ENCODE peak calls at places on chromosomes 16 and 17, in five cellular contexts. B is breast epithelium, A is PC-9, K is endodermal cell, E is uterus. F is an unnamed sample.

GRCh38 chr16:1713933-1714332 is 7.9 kb downstream of the MAPK8IP3 start:
- DNase-seq in K (peak; percentile 73), A (no peak), E (no peak), B (no peak), F (no peak)

GRCh38 chr16:24734382-24734781 is 4.9 kb downstream of the TNRC6A start:
- DNase-seq in K (no peak), E (no peak), A (no peak), B (no peak), F (no peak)

GRCh38 chr17:68391561-68392268 is 65.6 kb downstream of the WIPI1 start:
- DNase-seq in K (peak; percentile 34), A (no peak), B (no peak), E (no peak), F (no peak)

GRCh38 chr16:49531425-49531824 is 157.8 kb downstream of the C16orf78 start:
- DNase-seq in E (no peak), A (no peak), K (no peak), B (no peak), F (no peak)

GRCh38 chr17:79920751-79921410 is 81.6 kb upstream of the CBX4 start:
- DNase-seq in K (no peak), A (no peak), B (no peak), E (no peak), F (no peak)

GRCh38 chr17:81238490-81238814 is 403 bp downstream of the TEPSIN start:
- DNase-seq in E (no peak), K (no peak), B (no peak), A (no peak), F (no peak)

GRCh38 chr17:10171581-10171981 is 26.8 kb downstream of the GAS7 start:
- DNase-seq in K (no peak), A (no peak), B (no peak), E (no peak), F (no peak)

GRCh38 chr17:67043283-67043682 is 1.1 kb upstream of the CACNG1 start:
- DNase-seq in K (no peak), E (no peak), B (no peak), A (peak; percentile 10), F (no peak)

GRCh38 chr16:58306327-58306726 is 11.5 kb upstream of the PRSS54 start:
- DNase-seq in B (no peak), E (no peak), K (peak; percentile 58), A (peak; percentile 28), F (no peak)

GRCh38 chr17:40448639-40449261 is 5.5 kb downstream of the IGFBP4 start:
- DNase-seq in E (no peak), B (peak; percentile 58), K (no peak), A (no peak), F (no peak)
- H3K4me3 ChIP-seq in E (peak overlapping the region; percentile 87), B (peak overlapping the region; percentile 77), K (no peak overlapping the region), A (no peak overlapping the region), F (no peak overlapping the region)

GRCh38 chr16:88810166-88810867 is 1.4 kb downstream of the APRT start:
- DNase-seq in B (no peak), A (peak; percentile 40), K (peak; percentile 70), E (no peak), F (no peak)

GRCh38 chr16:88813396-88814143 is 1.8 kb upstream of the APRT start:
- DNase-seq in A (no peak), B (no peak), K (no peak), E (no peak), F (no peak)

GRCh38 chr16:88811600-88811849 is 203 bp downstream of the APRT start:
- DNase-seq in K (no peak), B (no peak), A (no peak), E (no peak), F (no peak)

GRCh38 chr16:88810868-88811599 is 694 bp downstream of the APRT start:
- DNase-seq in A (peak; percentile 81), B (peak; percentile 77), E (peak; percentile 71), K (peak; percentile 75), F (peak; percentile 85)

DNA sequence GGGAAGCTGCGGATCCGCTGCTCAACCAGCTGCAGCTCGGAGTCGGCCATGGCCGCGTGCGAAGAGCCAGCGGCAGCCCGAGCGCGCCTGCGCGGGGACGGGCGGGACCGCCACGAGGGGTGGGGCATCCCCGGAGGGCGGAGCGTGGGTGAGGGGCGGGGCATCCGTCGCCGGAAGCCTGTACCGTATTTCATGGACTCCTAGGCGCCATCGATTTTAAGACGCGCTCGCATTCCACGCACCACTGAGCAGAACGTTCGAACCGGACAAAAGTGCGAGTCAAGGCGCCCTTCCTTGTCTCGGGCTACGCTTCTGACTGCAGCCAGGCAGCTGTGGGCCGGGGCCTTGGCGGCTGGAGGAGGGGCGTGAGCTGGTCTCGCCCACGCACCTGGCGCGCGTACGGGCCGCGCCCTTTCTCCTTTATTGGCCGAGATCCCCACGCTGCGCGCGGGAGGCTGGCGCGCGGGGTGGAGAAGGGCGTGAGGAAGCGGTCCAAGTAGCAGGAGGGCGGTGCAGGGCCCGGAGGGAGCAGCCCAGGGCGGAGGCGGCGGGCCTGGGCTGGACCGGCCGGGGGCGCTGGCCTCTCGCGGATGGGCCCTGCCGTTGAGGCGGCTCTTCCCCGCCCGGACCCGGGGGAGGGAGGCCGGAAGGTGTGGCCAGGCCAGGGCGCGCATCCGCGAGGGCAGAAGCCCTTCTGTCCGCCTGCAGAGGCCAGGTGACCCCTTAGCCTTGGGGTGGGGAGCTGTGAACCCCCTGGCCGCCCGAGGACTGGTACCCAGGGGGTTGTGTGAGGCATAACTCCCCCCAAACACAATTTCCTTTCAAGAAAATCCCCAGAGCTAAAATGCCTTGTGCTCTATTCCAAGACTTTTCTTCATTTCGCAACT is at the start of gene APRT:
- DNase-seq in A (peak; percentile 99), E (peak; percentile 95), B (peak; percentile 98), K (peak; percentile 98), F (peak; percentile 91)
- TF ChIP-seq CTCF in A (peak; percentile 45), E (peak; percentile 4), B (no peak), K (peak; percentile 68), F (no peak)

DNA sequence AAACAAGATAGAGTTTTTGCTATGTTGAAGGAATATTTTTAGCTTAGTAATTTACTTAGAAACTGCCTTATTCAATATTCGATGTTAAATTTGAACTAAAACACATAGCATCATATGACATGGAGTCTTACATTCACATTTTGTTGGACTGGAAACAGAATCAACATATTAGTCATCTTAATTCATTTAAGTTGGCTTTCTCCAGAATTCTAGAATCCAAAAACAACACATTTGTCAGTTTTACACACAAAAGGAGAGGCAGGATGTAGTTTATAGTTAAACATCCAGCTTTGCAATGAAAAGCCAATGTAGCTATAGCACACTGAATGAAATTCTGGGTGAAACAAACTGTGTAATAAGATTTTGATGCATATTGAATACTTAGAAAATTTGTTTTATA is 43.3 kb downstream of the WWOX start:
- DNase-seq in B (no peak), E (no peak), A (no peak), K (no peak), F (no peak)
- H3K27me3 ChIP-seq in B (no peaks in the 10 kb centered on the region), E (no peaks in the 10 kb centered on the region), A (no peaks in the 10 kb centered on the region), K (no peaks in the 10 kb centered on the region), F (no peaks in the 10 kb centered on the region)

DNA sequence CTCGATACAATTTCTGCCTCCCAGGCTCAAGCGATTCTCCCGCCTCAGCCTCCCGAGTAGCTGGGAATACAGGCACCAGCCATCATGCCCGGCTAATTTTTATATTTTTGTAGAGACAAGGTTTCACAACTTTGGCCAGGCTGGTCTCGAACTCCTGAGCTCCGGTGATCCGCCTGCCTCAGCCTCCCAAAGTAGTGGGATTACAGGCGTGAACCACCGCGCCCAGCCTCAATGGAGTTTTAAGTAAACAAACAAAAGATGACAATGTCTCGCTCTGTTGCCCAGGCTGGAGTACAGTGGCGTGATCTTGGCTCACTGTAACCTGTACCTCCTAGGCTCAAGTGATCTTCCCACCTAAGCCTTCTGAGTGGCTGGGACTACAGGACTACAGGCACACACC is 52.6 kb upstream of the TRAP1 start:
- DNase-seq in A (no peak), K (peak; percentile 17), E (no peak), B (no peak), F (no peak)
- H3K4me3 ChIP-seq in A (no peak overlapping the region), K (no peak overlapping the region), E (no peak overlapping the region), B (no peak overlapping the region), F (no peak overlapping the region)

GRCh38 chr16:648071-648785 is 937 bp upstream of the WDR90 start:
- DNase-seq in A (peak; percentile 67), B (no peak), E (no peak), K (peak; percentile 83), F (no peak)
- TF ChIP-seq CTCF in A (peak; percentile 73), B (peak; percentile 17), E (no peak), K (peak; percentile 79), F (peak; percentile 8)

GRCh38 chr16:86117756-86118155 is 218.8 kb downstream of the IRF8 start:
- DNase-seq in E (no peak), A (no peak), B (no peak), K (no peak), F (no peak)
- H3K27me3 ChIP-seq in E (no peaks in the 10 kb centered on the region), A (peaks cover 92% of the 10 kb centered on the region), B (peaks cover 48% of the 10 kb centered on the region), K (peaks cover 27% of the 10 kb centered on the region), F (no peaks in the 10 kb centered on the region)

F was measured in dorsolateral prefrontal cortex.